ENCODE peak calls at places on chromosomes 6 and 20, in six cellular contexts. One of them, this sample, is unnamed.

GRCh38 chr6:165858571-165858970 is 195.5 kb upstream of the PDE10A start:
- DNase-seq in tibial artery: no peak
- DNase-seq in HepG2: no peak
- DNase-seq in tibial nerve: no peak
- DNase-seq in suprapubic skin: no peak
- DNase-seq in K562: no peak
- DNase-seq in this sample: no peak

GRCh38 chr6:168716581-168716980 is 275.6 kb downstream of the SMOC2 start:
- DNase-seq in tibial artery: no peak
- DNase-seq in HepG2: no peak
- DNase-seq in tibial nerve: no peak
- DNase-seq in suprapubic skin: no peak
- DNase-seq in K562: no peak
- DNase-seq in this sample: no peak

GRCh38 chr6:1870902-1871301 is 261.2 kb downstream of the FOXC1 start:
- DNase-seq in tibial artery: no peak
- DNase-seq in HepG2: no peak
- DNase-seq in tibial nerve: no peak
- DNase-seq in suprapubic skin: no peak
- DNase-seq in K562: no peak
- DNase-seq in this sample: no peak

GRCh38 chr20:57666106-57666833 is 43.5 kb downstream of the PMEPA1 start:
- DNase-seq in tibial artery: no peak
- DNase-seq in HepG2: no peak
- DNase-seq in tibial nerve: no peak
- DNase-seq in suprapubic skin: peak; percentile 42
- DNase-seq in K562: no peak
- DNase-seq in this sample: no peak

GRCh38 chr20:34324541-34324940 is 21.4 kb upstream of the AHCY start:
- DNase-seq in tibial artery: no peak
- DNase-seq in HepG2: no peak
- DNase-seq in tibial nerve: no peak
- DNase-seq in suprapubic skin: no peak
- DNase-seq in K562: no peak
- DNase-seq in this sample: no peak

GRCh38 chr20:37880726-37881591 is 22.0 kb upstream of the VSTM2L start:
- DNase-seq in tibial artery: no peak
- DNase-seq in HepG2: peak; percentile 70
- DNase-seq in tibial nerve: no peak
- DNase-seq in suprapubic skin: no peak
- DNase-seq in K562: peak; percentile 63
- DNase-seq in this sample: peak; percentile 99

GRCh38 chr6:92617726-92618125 is 801.6 kb downstream of the EPHA7 start:
- DNase-seq in tibial artery: no peak
- DNase-seq in HepG2: no peak
- DNase-seq in tibial nerve: no peak
- DNase-seq in suprapubic skin: no peak
- DNase-seq in K562: no peak
- DNase-seq in this sample: no peak

GRCh38 chr6:52124126-52125121 is 37.0 kb upstream of the PKHD1 start:
- DNase-seq in tibial artery: no peak
- DNase-seq in HepG2: peak; percentile 8
- DNase-seq in tibial nerve: no peak
- DNase-seq in suprapubic skin: no peak
- DNase-seq in K562: no peak
- DNase-seq in this sample: no peak

GRCh38 chr20:40551125-40551530 is 137.9 kb downstream of the MAFB start:
- DNase-seq in tibial artery: peak; percentile 45
- DNase-seq in HepG2: no peak
- DNase-seq in tibial nerve: no peak
- DNase-seq in suprapubic skin: no peak
- DNase-seq in K562: no peak
- DNase-seq in this sample: no peak

GRCh38 chr6:29924731-29925130 is 17.6 kb upstream of the HLA-A start:
- DNase-seq in tibial artery: no peak
- DNase-seq in HepG2: no peak
- DNase-seq in tibial nerve: no peak
- DNase-seq in suprapubic skin: no peak
- DNase-seq in K562: no peak
- DNase-seq in this sample: no peak

GRCh38 chr6:105019285-105019684 is 62.4 kb downstream of the LIN28B start:
- DNase-seq in tibial artery: no peak
- DNase-seq in HepG2: no peak
- DNase-seq in tibial nerve: no peak
- DNase-seq in suprapubic skin: no peak
- DNase-seq in K562: no peak
- DNase-seq in this sample: no peak

GRCh38 chr6:3384346-3385143 is 72.3 kb downstream of the SLC22A23 start:
- DNase-seq in tibial artery: no peak
- DNase-seq in HepG2: no peak
- DNase-seq in tibial nerve: no peak
- DNase-seq in suprapubic skin: no peak
- DNase-seq in K562: no peak
- DNase-seq in this sample: no peak

GRCh38 chr6:104959453-104959858 is 2.5 kb downstream of the LIN28B start:
- DNase-seq in tibial artery: no peak
- DNase-seq in HepG2: no peak
- DNase-seq in tibial nerve: no peak
- DNase-seq in suprapubic skin: no peak
- DNase-seq in K562: no peak
- DNase-seq in this sample: no peak

GRCh38 chr20:45251884-45252571 is 2.3 kb downstream of the SLPI start:
- DNase-seq in tibial artery: no peak
- DNase-seq in HepG2: no peak
- DNase-seq in tibial nerve: no peak
- DNase-seq in suprapubic skin: no peak
- DNase-seq in K562: no peak
- DNase-seq in this sample: no peak

GRCh38 chr6:144912474-144912873 is 627.3 kb downstream of the UTRN start:
- DNase-seq in tibial artery: no peak
- DNase-seq in HepG2: no peak
- DNase-seq in tibial nerve: no peak
- DNase-seq in suprapubic skin: no peak
- DNase-seq in K562: no peak
- DNase-seq in this sample: no peak

GRCh38 chr20:42846784-42847490 is 342.8 kb downstream of the PTPRT start:
- DNase-seq in tibial artery: no peak
- DNase-seq in HepG2: no peak
- DNase-seq in tibial nerve: no peak
- DNase-seq in suprapubic skin: no peak
- DNase-seq in K562: no peak
- DNase-seq in this sample: no peak

GRCh38 chr6:24273471-24273870 is 84.4 kb downstream of the DCDC2 start:
- DNase-seq in tibial artery: no peak
- DNase-seq in HepG2: no peak
- DNase-seq in tibial nerve: no peak
- DNase-seq in suprapubic skin: no peak
- DNase-seq in K562: no peak
- DNase-seq in this sample: no peak

GRCh38 chr20:59779656-59780380 is 153.6 kb downstream of the SYCP2 start:
- DNase-seq in tibial artery: no peak
- DNase-seq in HepG2: no peak
- DNase-seq in tibial nerve: no peak
- DNase-seq in suprapubic skin: peak; percentile 19
- DNase-seq in K562: no peak
- DNase-seq in this sample: no peak

GRCh38 chr20:17635846-17636245 is 46.2 kb downstream of the RRBP1 start:
- DNase-seq in tibial artery: no peak
- DNase-seq in HepG2: no peak
- DNase-seq in tibial nerve: no peak
- DNase-seq in suprapubic skin: no peak
- DNase-seq in K562: no peak
- DNase-seq in this sample: no peak

GRCh38 chr20:13744403-13744802 is 40.3 kb downstream of the ESF1 start:
- DNase-seq in tibial artery: no peak
- DNase-seq in HepG2: no peak
- DNase-seq in tibial nerve: no peak
- DNase-seq in suprapubic skin: no peak
- DNase-seq in K562: no peak
- DNase-seq in this sample: no peak

GRCh38 chr6:111030008-111031006 is 48.5 kb downstream of the RPF2 start:
- DNase-seq in tibial artery: no peak
- DNase-seq in HepG2: no peak
- DNase-seq in tibial nerve: no peak
- DNase-seq in suprapubic skin: no peak
- DNase-seq in K562: no peak
- DNase-seq in this sample: peak; percentile 78

GRCh38 chr6:143966291-143966690 is 41.8 kb downstream of the PLAGL1 start:
- DNase-seq in tibial artery: no peak
- DNase-seq in HepG2: no peak
- DNase-seq in tibial nerve: no peak
- DNase-seq in suprapubic skin: no peak
- DNase-seq in K562: no peak
- DNase-seq in this sample: no peak

GRCh38 chr6:13561624-13562267 is 12.7 kb upstream of the SIRT5 start:
- DNase-seq in tibial artery: peak; percentile 54
- DNase-seq in HepG2: peak; percentile 80
- DNase-seq in tibial nerve: no peak
- DNase-seq in suprapubic skin: no peak
- DNase-seq in K562: no peak
- DNase-seq in this sample: no peak

GRCh38 chr6:22184371-22184770 is 112.5 kb downstream of the PRL start:
- DNase-seq in tibial artery: no peak
- DNase-seq in HepG2: no peak
- DNase-seq in tibial nerve: no peak
- DNase-seq in suprapubic skin: no peak
- DNase-seq in K562: no peak
- DNase-seq in this sample: no peak
- H3K27ac ChIP-seq in tibial artery: no peak overlapping the region
- H3K27ac ChIP-seq in HepG2: no peak overlapping the region
- H3K27ac ChIP-seq in tibial nerve: no peak overlapping the region
- H3K27ac ChIP-seq in suprapubic skin: no peak overlapping the region
- H3K27ac ChIP-seq in K562: no peak overlapping the region
- H3K27ac ChIP-seq in this sample: no peak overlapping the region

DNA sequence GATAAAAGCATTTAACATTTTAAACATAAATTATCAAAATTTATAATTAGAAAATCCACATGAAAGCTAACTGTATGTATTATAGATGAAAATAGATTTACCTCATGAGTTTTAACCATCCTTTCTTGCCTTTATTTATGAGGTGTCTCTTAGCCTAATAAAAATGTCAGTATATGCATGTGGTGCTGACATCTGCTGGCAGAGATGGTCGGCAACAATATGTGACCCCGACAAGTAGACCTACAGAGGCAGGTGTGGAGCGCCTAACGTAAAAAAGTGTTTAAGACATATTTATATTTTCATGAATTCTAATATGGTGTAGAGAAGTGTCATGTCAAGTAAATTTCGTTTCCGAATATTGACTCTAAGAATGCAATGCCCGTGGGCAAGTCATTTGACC is 149.0 kb upstream of the FUT9 start:
- DNase-seq in tibial artery: no peak
- DNase-seq in HepG2: peak; percentile 41
- DNase-seq in tibial nerve: no peak
- DNase-seq in suprapubic skin: no peak
- DNase-seq in K562: no peak
- DNase-seq in this sample: peak; percentile 30
- TF ChIP-seq CTCF in tibial artery: no peak
- TF ChIP-seq CTCF in HepG2: peak; percentile 79
- TF ChIP-seq CTCF in tibial nerve: no peak
- TF ChIP-seq CTCF in suprapubic skin: no peak
- TF ChIP-seq CTCF in K562: peak; percentile 21
- TF ChIP-seq CTCF in this sample: peak; percentile 43

GRCh38 chr20:62797671-62798532 is 1.6 kb downstream of the MRGBP start:
- DNase-seq in tibial artery: no peak
- DNase-seq in HepG2: no peak
- DNase-seq in tibial nerve: no peak
- DNase-seq in suprapubic skin: no peak
- DNase-seq in K562: no peak
- DNase-seq in this sample: no peak

GRCh38 chr20:62795023-62795761 is 1.1 kb upstream of the MRGBP start:
- DNase-seq in tibial artery: peak; percentile 59
- DNase-seq in HepG2: peak; percentile 77
- DNase-seq in tibial nerve: no peak
- DNase-seq in suprapubic skin: no peak
- DNase-seq in K562: peak; percentile 69
- DNase-seq in this sample: peak; percentile 76

GRCh38 chr20:62799459-62799858 is 3.2 kb downstream of the MRGBP start:
- DNase-seq in tibial artery: no peak
- DNase-seq in HepG2: no peak
- DNase-seq in tibial nerve: no peak
- DNase-seq in suprapubic skin: no peak
- DNase-seq in K562: no peak
- DNase-seq in this sample: no peak

GRCh38 chr20:62799036-62799435 is 2.8 kb downstream of the MRGBP start:
- DNase-seq in tibial artery: no peak
- DNase-seq in HepG2: no peak
- DNase-seq in tibial nerve: no peak
- DNase-seq in suprapubic skin: no peak
- DNase-seq in K562: no peak
- DNase-seq in this sample: no peak

DNA sequence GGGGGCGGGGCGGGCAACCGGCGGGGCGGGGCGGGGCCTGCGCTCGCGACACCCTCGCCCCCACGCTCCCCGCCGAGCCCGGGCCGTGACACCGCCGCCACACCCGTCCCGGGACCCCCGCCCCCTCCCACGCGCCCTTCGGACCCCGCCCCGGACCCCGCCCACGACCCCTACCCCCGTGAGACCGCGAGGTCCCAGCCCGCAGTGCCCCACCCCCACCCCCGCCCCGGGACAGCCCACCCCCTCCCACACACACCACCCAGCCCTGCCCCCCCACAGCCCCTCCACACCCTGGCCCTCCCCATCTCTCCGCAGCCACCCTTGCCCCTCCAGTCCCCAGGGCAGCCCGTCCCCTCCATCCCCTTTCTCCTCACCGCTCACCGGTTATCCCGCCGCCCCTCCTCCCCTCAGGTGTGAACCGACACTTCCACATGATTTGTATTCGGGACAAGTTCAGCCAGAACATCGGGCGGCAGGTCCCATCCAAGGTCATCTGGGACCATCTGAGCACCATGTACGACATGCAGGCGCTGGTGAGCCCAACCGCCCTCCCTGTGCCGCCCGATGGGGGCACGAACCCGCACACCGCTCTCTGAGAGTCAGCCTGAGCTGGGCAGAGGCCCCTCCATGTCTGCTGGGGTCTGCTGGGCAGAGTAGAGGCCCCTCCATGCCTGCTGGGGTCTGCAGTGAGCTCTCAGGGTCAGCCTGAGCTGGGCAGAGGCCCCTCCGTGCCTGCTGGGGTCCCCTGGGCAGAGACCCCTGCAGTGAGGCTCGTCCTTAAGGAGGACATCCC is 622 bp downstream of the MRGBP start:
- DNase-seq in tibial artery: no peak
- DNase-seq in HepG2: no peak
- DNase-seq in tibial nerve: no peak
- DNase-seq in suprapubic skin: no peak
- DNase-seq in K562: peak; percentile 87
- DNase-seq in this sample: no peak
- H3K27ac ChIP-seq in tibial artery: peak overlapping the region; percentile 93
- H3K27ac ChIP-seq in HepG2: peak overlapping the region; percentile 52
- H3K27ac ChIP-seq in tibial nerve: peak overlapping the region; percentile 97
- H3K27ac ChIP-seq in suprapubic skin: peak overlapping the region; percentile 90
- H3K27ac ChIP-seq in K562: peak overlapping the region; percentile 88
- H3K27ac ChIP-seq in this sample: peak overlapping the region; percentile 91

DNA sequence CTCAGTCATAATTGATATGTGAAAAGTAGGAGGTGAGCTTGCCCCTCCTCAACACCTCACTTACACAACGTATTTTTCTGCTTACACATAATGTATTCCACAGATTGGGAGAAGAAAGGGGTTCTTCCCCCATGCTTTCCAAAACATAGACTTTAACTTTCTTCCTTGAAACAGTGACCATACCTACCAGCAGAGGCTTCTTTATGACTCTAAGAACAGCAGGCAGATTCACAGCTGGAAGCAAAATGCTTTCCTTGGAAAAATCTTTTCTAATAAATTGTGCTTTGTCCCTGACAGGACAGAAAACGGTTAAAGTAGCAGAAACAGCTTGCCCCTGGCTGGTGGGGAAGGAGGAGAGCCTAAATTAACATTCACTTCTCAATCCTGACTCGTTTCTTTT is 629.1 kb upstream of the IMPG1 start:
- DNase-seq in tibial artery: no peak
- DNase-seq in HepG2: no peak
- DNase-seq in tibial nerve: no peak
- DNase-seq in suprapubic skin: no peak
- DNase-seq in K562: no peak
- DNase-seq in this sample: no peak
- TF ChIP-seq CTCF in tibial artery: no peak
- TF ChIP-seq CTCF in HepG2: no peak
- TF ChIP-seq CTCF in tibial nerve: no peak
- TF ChIP-seq CTCF in suprapubic skin: no peak
- TF ChIP-seq CTCF in K562: no peak
- TF ChIP-seq CTCF in this sample: no peak

This sample was measured in WERI-Rb-1.